ENCODE peak calls at places on chromosomes 1 and 21, in seven cellular contexts. One of them, this sample, is unnamed.

GRCh38 chr1:40045182-40045581 is 4.7 kb downstream of the CAP1 start:
- DNase-seq in T47D: no peak
- DNase-seq in GM19239: no peak
- DNase-seq in OCI-LY7: no peak
- DNase-seq in nephron progenitor cell: no peak
- DNase-seq in GM20000: no peak
- DNase-seq in stimulated activated CD8-positive, alpha-beta memory T cell treated with anti-CD3 and anti-CD28 coated beads, Interleukin-15, amount 100 ng/mL, for 1 hour: no peak
- DNase-seq in this sample: no peak

GRCh38 chr1:6483010-6483760 is 8.3 kb downstream of the PLEKHG5 start:
- DNase-seq in GM19239: no peak
- DNase-seq in stimulated activated CD8-positive, alpha-beta memory T cell treated with anti-CD3 and anti-CD28 coated beads, Interleukin-15, amount 100 ng/mL, for 1 hour: no peak
- DNase-seq in GM20000: no peak
- DNase-seq in T47D: peak; percentile 90
- DNase-seq in OCI-LY7: no peak
- DNase-seq in nephron progenitor cell: no peak
- DNase-seq in this sample: no peak

GRCh38 chr1:1625404-1625775 is 6.6 kb upstream of the MMP23B start:
- DNase-seq in nephron progenitor cell: no peak
- DNase-seq in OCI-LY7: no peak
- DNase-seq in T47D: no peak
- DNase-seq in GM20000: no peak
- DNase-seq in GM19239: no peak
- DNase-seq in stimulated activated CD8-positive, alpha-beta memory T cell treated with anti-CD3 and anti-CD28 coated beads, Interleukin-15, amount 100 ng/mL, for 1 hour: no peak
- DNase-seq in this sample: no peak

GRCh38 chr1:173505401-173505800 is 28.3 kb downstream of the PRDX6 start:
- DNase-seq in GM20000: no peak
- DNase-seq in OCI-LY7: no peak
- DNase-seq in T47D: no peak
- DNase-seq in GM19239: no peak
- DNase-seq in stimulated activated CD8-positive, alpha-beta memory T cell treated with anti-CD3 and anti-CD28 coated beads, Interleukin-15, amount 100 ng/mL, for 1 hour: no peak
- DNase-seq in nephron progenitor cell: no peak
- DNase-seq in this sample: no peak

GRCh38 chr1:97378596-97378995 is 542.2 kb downstream of the DPYD start:
- DNase-seq in T47D: no peak
- DNase-seq in stimulated activated CD8-positive, alpha-beta memory T cell treated with anti-CD3 and anti-CD28 coated beads, Interleukin-15, amount 100 ng/mL, for 1 hour: no peak
- DNase-seq in GM19239: no peak
- DNase-seq in GM20000: no peak
- DNase-seq in nephron progenitor cell: no peak
- DNase-seq in OCI-LY7: no peak
- DNase-seq in this sample: no peak

GRCh38 chr1:215567491-215568286 is 585 bp downstream of the KCTD3 start:
- DNase-seq in stimulated activated CD8-positive, alpha-beta memory T cell treated with anti-CD3 and anti-CD28 coated beads, Interleukin-15, amount 100 ng/mL, for 1 hour: no peak
- DNase-seq in GM19239: peak; percentile 31
- DNase-seq in nephron progenitor cell: peak; percentile 67
- DNase-seq in GM20000: peak; percentile 79
- DNase-seq in OCI-LY7: no peak
- DNase-seq in T47D: peak; percentile 86
- DNase-seq in this sample: peak; percentile 63

GRCh38 chr21:46066843-46067331 is 31.0 kb upstream of the COL6A2 start:
- DNase-seq in stimulated activated CD8-positive, alpha-beta memory T cell treated with anti-CD3 and anti-CD28 coated beads, Interleukin-15, amount 100 ng/mL, for 1 hour: no peak
- DNase-seq in OCI-LY7: no peak
- DNase-seq in GM20000: no peak
- DNase-seq in T47D: no peak
- DNase-seq in nephron progenitor cell: peak; percentile 40
- DNase-seq in GM19239: no peak
- DNase-seq in this sample: no peak

GRCh38 chr1:1084372-1085170 is 10.5 kb upstream of the RNF223 start:
- DNase-seq in T47D: no peak
- DNase-seq in GM19239: no peak
- DNase-seq in nephron progenitor cell: no peak
- DNase-seq in GM20000: no peak
- DNase-seq in stimulated activated CD8-positive, alpha-beta memory T cell treated with anti-CD3 and anti-CD28 coated beads, Interleukin-15, amount 100 ng/mL, for 1 hour: no peak
- DNase-seq in OCI-LY7: no peak
- DNase-seq in this sample: no peak

GRCh38 chr1:26529655-26530539 is at the start of gene RPS6KA1:
- DNase-seq in GM19239: peak; percentile 94
- DNase-seq in stimulated activated CD8-positive, alpha-beta memory T cell treated with anti-CD3 and anti-CD28 coated beads, Interleukin-15, amount 100 ng/mL, for 1 hour: no peak
- DNase-seq in OCI-LY7: peak; percentile 81
- DNase-seq in GM20000: peak; percentile 96
- DNase-seq in nephron progenitor cell: peak; percentile 87
- DNase-seq in T47D: peak; percentile 58
- DNase-seq in this sample: peak; percentile 89

GRCh38 chr1:57835620-57836019 is 411.8 kb upstream of the DAB1 start:
- DNase-seq in GM20000: no peak
- DNase-seq in OCI-LY7: no peak
- DNase-seq in nephron progenitor cell: no peak
- DNase-seq in stimulated activated CD8-positive, alpha-beta memory T cell treated with anti-CD3 and anti-CD28 coated beads, Interleukin-15, amount 100 ng/mL, for 1 hour: no peak
- DNase-seq in T47D: no peak
- DNase-seq in GM19239: no peak
- DNase-seq in this sample: peak; percentile 59

GRCh38 chr1:183164350-183164749 is 21.7 kb upstream of the LAMC2 start:
- DNase-seq in GM19239: no peak
- DNase-seq in GM20000: no peak
- DNase-seq in OCI-LY7: no peak
- DNase-seq in stimulated activated CD8-positive, alpha-beta memory T cell treated with anti-CD3 and anti-CD28 coated beads, Interleukin-15, amount 100 ng/mL, for 1 hour: no peak
- DNase-seq in nephron progenitor cell: no peak
- DNase-seq in T47D: no peak
- DNase-seq in this sample: peak; percentile 78

GRCh38 chr1:188822248-188822647 is 1655.4 kb downstream of the BRINP3 start:
- DNase-seq in stimulated activated CD8-positive, alpha-beta memory T cell treated with anti-CD3 and anti-CD28 coated beads, Interleukin-15, amount 100 ng/mL, for 1 hour: no peak
- DNase-seq in nephron progenitor cell: no peak
- DNase-seq in OCI-LY7: no peak
- DNase-seq in GM19239: no peak
- DNase-seq in GM20000: no peak
- DNase-seq in T47D: no peak
- DNase-seq in this sample: peak; percentile 11

GRCh38 chr21:16454371-16454770 is 724.6 kb downstream of the USP25 start:
- DNase-seq in OCI-LY7: no peak
- DNase-seq in stimulated activated CD8-positive, alpha-beta memory T cell treated with anti-CD3 and anti-CD28 coated beads, Interleukin-15, amount 100 ng/mL, for 1 hour: no peak
- DNase-seq in nephron progenitor cell: no peak
- DNase-seq in T47D: peak; percentile 36
- DNase-seq in GM19239: no peak
- DNase-seq in GM20000: no peak
- DNase-seq in this sample: peak; percentile 10

GRCh38 chr1:79124756-79125155 is 118.2 kb upstream of the ADGRL4 start:
- DNase-seq in nephron progenitor cell: no peak
- DNase-seq in stimulated activated CD8-positive, alpha-beta memory T cell treated with anti-CD3 and anti-CD28 coated beads, Interleukin-15, amount 100 ng/mL, for 1 hour: no peak
- DNase-seq in GM19239: no peak
- DNase-seq in OCI-LY7: no peak
- DNase-seq in T47D: no peak
- DNase-seq in GM20000: no peak
- DNase-seq in this sample: no peak

GRCh38 chr1:235650341-235651169 is 971 bp upstream of the GNG4 start:
- DNase-seq in stimulated activated CD8-positive, alpha-beta memory T cell treated with anti-CD3 and anti-CD28 coated beads, Interleukin-15, amount 100 ng/mL, for 1 hour: no peak
- DNase-seq in nephron progenitor cell: peak; percentile 54
- DNase-seq in GM20000: peak; percentile 48
- DNase-seq in OCI-LY7: no peak
- DNase-seq in T47D: no peak
- DNase-seq in GM19239: no peak
- DNase-seq in this sample: peak; percentile 86

GRCh38 chr1:31666290-31666963 is 21.8 kb upstream of the PEF1 start:
- DNase-seq in T47D: peak; percentile 25
- DNase-seq in OCI-LY7: no peak
- DNase-seq in GM20000: no peak
- DNase-seq in stimulated activated CD8-positive, alpha-beta memory T cell treated with anti-CD3 and anti-CD28 coated beads, Interleukin-15, amount 100 ng/mL, for 1 hour: no peak
- DNase-seq in nephron progenitor cell: no peak
- DNase-seq in GM19239: no peak
- DNase-seq in this sample: no peak

GRCh38 chr21:41653944-41654625 is 112.8 kb downstream of the RIPK4 start:
- DNase-seq in OCI-LY7: no peak
- DNase-seq in GM20000: no peak
- DNase-seq in GM19239: no peak
- DNase-seq in stimulated activated CD8-positive, alpha-beta memory T cell treated with anti-CD3 and anti-CD28 coated beads, Interleukin-15, amount 100 ng/mL, for 1 hour: no peak
- DNase-seq in nephron progenitor cell: no peak
- DNase-seq in T47D: peak; percentile 88
- DNase-seq in this sample: no peak

GRCh38 chr1:198497326-198498220 is 42.9 kb downstream of the ATP6V1G3 start:
- DNase-seq in T47D: no peak
- DNase-seq in nephron progenitor cell: no peak
- DNase-seq in GM19239: no peak
- DNase-seq in OCI-LY7: peak; percentile 20
- DNase-seq in GM20000: no peak
- DNase-seq in stimulated activated CD8-positive, alpha-beta memory T cell treated with anti-CD3 and anti-CD28 coated beads, Interleukin-15, amount 100 ng/mL, for 1 hour: no peak
- DNase-seq in this sample: no peak

GRCh38 chr1:108685524-108685923 is 6.6 kb upstream of the PRPF38B start:
- DNase-seq in OCI-LY7: no peak
- DNase-seq in nephron progenitor cell: no peak
- DNase-seq in GM20000: no peak
- DNase-seq in T47D: no peak
- DNase-seq in GM19239: no peak
- DNase-seq in stimulated activated CD8-positive, alpha-beta memory T cell treated with anti-CD3 and anti-CD28 coated beads, Interleukin-15, amount 100 ng/mL, for 1 hour: no peak
- DNase-seq in this sample: peak; percentile 27

GRCh38 chr1:93443456-93443855 is 4.5 kb upstream of the FNBP1L start:
- DNase-seq in GM20000: no peak
- DNase-seq in stimulated activated CD8-positive, alpha-beta memory T cell treated with anti-CD3 and anti-CD28 coated beads, Interleukin-15, amount 100 ng/mL, for 1 hour: no peak
- DNase-seq in T47D: no peak
- DNase-seq in GM19239: no peak
- DNase-seq in OCI-LY7: no peak
- DNase-seq in nephron progenitor cell: no peak
- DNase-seq in this sample: no peak

GRCh38 chr21:32861871-32862270 is 90.3 kb upstream of the PAXBP1 start:
- DNase-seq in GM19239: no peak
- DNase-seq in stimulated activated CD8-positive, alpha-beta memory T cell treated with anti-CD3 and anti-CD28 coated beads, Interleukin-15, amount 100 ng/mL, for 1 hour: no peak
- DNase-seq in nephron progenitor cell: no peak
- DNase-seq in GM20000: no peak
- DNase-seq in T47D: no peak
- DNase-seq in OCI-LY7: no peak
- DNase-seq in this sample: no peak

GRCh38 chr1:181675625-181676024 is 192.3 kb downstream of the CACNA1E start:
- DNase-seq in T47D: no peak
- DNase-seq in nephron progenitor cell: no peak
- DNase-seq in GM20000: no peak
- DNase-seq in GM19239: no peak
- DNase-seq in OCI-LY7: no peak
- DNase-seq in stimulated activated CD8-positive, alpha-beta memory T cell treated with anti-CD3 and anti-CD28 coated beads, Interleukin-15, amount 100 ng/mL, for 1 hour: no peak
- DNase-seq in this sample: peak; percentile 3

GRCh38 chr1:30957560-30958222 is 49.1 kb upstream of the SDC3 start:
- DNase-seq in stimulated activated CD8-positive, alpha-beta memory T cell treated with anti-CD3 and anti-CD28 coated beads, Interleukin-15, amount 100 ng/mL, for 1 hour: no peak
- DNase-seq in nephron progenitor cell: no peak
- DNase-seq in OCI-LY7: no peak
- DNase-seq in GM20000: no peak
- DNase-seq in T47D: no peak
- DNase-seq in GM19239: no peak
- DNase-seq in this sample: no peak

GRCh38 chr1:161244888-161245287 is 6.9 kb upstream of the NR1I3 start:
- DNase-seq in GM20000: no peak
- DNase-seq in stimulated activated CD8-positive, alpha-beta memory T cell treated with anti-CD3 and anti-CD28 coated beads, Interleukin-15, amount 100 ng/mL, for 1 hour: no peak
- DNase-seq in T47D: no peak
- DNase-seq in GM19239: no peak
- DNase-seq in OCI-LY7: no peak
- DNase-seq in nephron progenitor cell: no peak
- DNase-seq in this sample: no peak

GRCh38 chr1:13813398-13814012 is 113.5 kb downstream of the PRDM2 start:
- DNase-seq in nephron progenitor cell: peak; percentile 76
- DNase-seq in GM19239: peak; percentile 36
- DNase-seq in OCI-LY7: peak; percentile 71
- DNase-seq in stimulated activated CD8-positive, alpha-beta memory T cell treated with anti-CD3 and anti-CD28 coated beads, Interleukin-15, amount 100 ng/mL, for 1 hour: peak; percentile 14
- DNase-seq in GM20000: peak; percentile 73
- DNase-seq in T47D: no peak
- DNase-seq in this sample: peak; percentile 78

GRCh38 chr1:8455700-8456305 is 137.9 kb downstream of the SLC45A1 start:
- DNase-seq in T47D: no peak
- DNase-seq in GM19239: no peak
- DNase-seq in stimulated activated CD8-positive, alpha-beta memory T cell treated with anti-CD3 and anti-CD28 coated beads, Interleukin-15, amount 100 ng/mL, for 1 hour: no peak
- DNase-seq in GM20000: no peak
- DNase-seq in OCI-LY7: no peak
- DNase-seq in nephron progenitor cell: no peak
- DNase-seq in this sample: no peak

GRCh38 chr1:233081686-233082085 is 131.3 kb downstream of the NTPCR start:
- DNase-seq in stimulated activated CD8-positive, alpha-beta memory T cell treated with anti-CD3 and anti-CD28 coated beads, Interleukin-15, amount 100 ng/mL, for 1 hour: no peak
- DNase-seq in GM19239: no peak
- DNase-seq in nephron progenitor cell: no peak
- DNase-seq in GM20000: no peak
- DNase-seq in OCI-LY7: no peak
- DNase-seq in T47D: peak; percentile 86
- DNase-seq in this sample: no peak

GRCh38 chr1:66943361-66943969 is 18.7 kb downstream of the MIER1 start:
- DNase-seq in stimulated activated CD8-positive, alpha-beta memory T cell treated with anti-CD3 and anti-CD28 coated beads, Interleukin-15, amount 100 ng/mL, for 1 hour: no peak
- DNase-seq in nephron progenitor cell: no peak
- DNase-seq in GM20000: no peak
- DNase-seq in GM19239: no peak
- DNase-seq in T47D: no peak
- DNase-seq in OCI-LY7: no peak
- DNase-seq in this sample: no peak

GRCh38 chr1:20486457-20487235 is 636 bp upstream of the CAMK2N1 start:
- DNase-seq in GM19239: no peak
- DNase-seq in GM20000: no peak
- DNase-seq in nephron progenitor cell: peak; percentile 90
- DNase-seq in stimulated activated CD8-positive, alpha-beta memory T cell treated with anti-CD3 and anti-CD28 coated beads, Interleukin-15, amount 100 ng/mL, for 1 hour: no peak
- DNase-seq in OCI-LY7: no peak
- DNase-seq in T47D: peak; percentile 82
- DNase-seq in this sample: peak; percentile 90

This sample was measured in GM23338.